ENCODE peak calls at places on chromosomes 11 and 22, in eight cellular contexts. Y, K, F, M, X, O, U and P are unnamed samples.

GRCh38 chr11:46207270-46207669 is 70.2 kb upstream of the CREB3L1 start:
- DNase-seq in M (no peak), F (no peak), U (no peak), K (no peak), O (no peak), X (no peak), Y (no peak), P (no peak)

GRCh38 chr22:31284756-31285155 is 7.5 kb downstream of the PIK3IP1 start:
- DNase-seq in K (no peak), M (peak), X (no peak), U (no peak), F (no peak), Y (no peak), O (no peak), P (no peak)

GRCh38 chr22:38177926-38178604 is 3.6 kb downstream of the PLA2G6 start:
- DNase-seq in O (peak), Y (no peak), U (no peak), M (peak), K (no peak), X (no peak), F (peak), P (no peak)

GRCh38 chr11:117936973-117937372 is 7.8 kb upstream of the TMPRSS13 start:
- DNase-seq in O (no peak), Y (no peak), X (no peak), M (no peak), F (no peak), K (no peak), U (no peak), P (no peak)

GRCh38 chr11:44338031-44338430 is 28.1 kb upstream of the ALX4 start:
- DNase-seq in M (peak), F (no peak), O (no peak), Y (no peak), X (no peak), K (no peak), U (no peak), P (no peak)

GRCh38 chr11:114151631-114152030 is 92.1 kb downstream of the ZBTB16 start:
- DNase-seq in M (no peak), F (no peak), Y (no peak), K (no peak), O (no peak), U (no peak), X (no peak), P (no peak)

GRCh38 chr11:105609832-105610781 is at the start of gene GRIA4:
- DNase-seq in K (no peak), U (peak), M (no peak), F (peak), O (peak), Y (no peak), X (no peak), P (peak)

GRCh38 chr11:76310832-76311231 is 70.1 kb downstream of the THAP12 start:
- DNase-seq in X (no peak), Y (no peak), O (no peak), M (no peak), F (no peak), U (no peak), K (no peak), P (no peak)

GRCh38 chr11:64745523-64746328 is 1.8 kb upstream of the RASGRP2 start:
- DNase-seq in Y (no peak), X (peak), M (peak), F (peak), O (peak), K (peak), U (peak), P (peak)

GRCh38 chr11:127056338-127056971 is 55.9 kb upstream of the KIRREL3 start:
- DNase-seq in O (no peak), K (no peak), M (peak), Y (no peak), U (no peak), X (no peak), F (no peak), P (no peak)

GRCh38 chr11:119376197-119376847 is 5.2 kb downstream of the USP2 start:
- DNase-seq in U (no peak), K (no peak), M (peak), Y (no peak), O (peak), F (no peak), X (no peak), P (peak)

GRCh38 chr11:102957953-102958352 is 2.4 kb upstream of the MMP13 start:
- DNase-seq in M (no peak), O (no peak), Y (no peak), F (no peak), U (no peak), K (no peak), X (no peak), P (no peak)

GRCh38 chr22:30920407-30920806 is 48.2 kb downstream of the MORC2 start:
- DNase-seq in F (peak), O (peak), U (peak), X (peak), K (peak), M (peak), Y (no peak), P (peak)

GRCh38 chr22:50136431-50137047 is 34.0 kb upstream of the PANX2 start:
- DNase-seq in Y (no peak), X (no peak), U (no peak), K (no peak), F (no peak), O (peak), M (no peak), P (no peak)

GRCh38 chr22:37823134-37823985 is at the start of gene GALR3:
- DNase-seq in O (no peak), U (peak), K (no peak), M (no peak), X (no peak), Y (no peak), F (no peak), P (no peak)

GRCh38 chr11:104402812-104403521 is 239.0 kb upstream of the PDGFD start:
- DNase-seq in X (no peak), U (no peak), M (no peak), O (no peak), F (peak), Y (no peak), K (no peak), P (no peak)

GRCh38 chr11:112177610-112178009 is 2.3 kb downstream of the BCO2 start:
- DNase-seq in Y (no peak), K (no peak), U (no peak), F (no peak), M (no peak), O (no peak), X (no peak), P (no peak)

GRCh38 chr11:46513934-46514342 is 79.9 kb downstream of the AMBRA1 start:
- DNase-seq in Y (no peak), K (no peak), U (peak), F (no peak), X (no peak), M (no peak), O (no peak), P (no peak)

GRCh38 chr11:1751521-1751921 is 1.1 kb upstream of the IFITM10 start:
- DNase-seq in U (no peak), Y (no peak), M (no peak), F (no peak), K (no peak), O (peak), X (no peak), P (no peak)

GRCh38 chr11:117816151-117816741 is 8.3 kb downstream of the FXYD2 start:
- DNase-seq in K (no peak), O (no peak), U (no peak), X (no peak), Y (no peak), M (peak), F (peak), P (no peak)

GRCh38 chr11:102807921-102808320 is 10.0 kb upstream of the MMP1 start:
- DNase-seq in F (no peak), M (no peak), Y (no peak), U (no peak), K (no peak), O (no peak), X (no peak), P (no peak)

GRCh38 chr11:7520011-7520942 is 6.5 kb downstream of the PPFIBP2 start:
- DNase-seq in Y (no peak), M (no peak), X (no peak), U (no peak), F (no peak), K (no peak), O (no peak), P (no peak)

GRCh38 chr11:123184531-123184930 is 10.5 kb downstream of the CLMP start:
- DNase-seq in Y (no peak), O (no peak), K (no peak), U (no peak), X (no peak), F (no peak), M (no peak), P (no peak)
- H3K27ac ChIP-seq in Y (no peak), O (no peak), K (no peak), U (no peak), X (no peak), F (no peak), M (no peak), P (no peak)

GRCh38 chr11:57787920-57788716 is 26.5 kb downstream of the CTNND1 start:
- DNase-seq in F (no peak), M (peak), X (no peak), O (no peak), K (no peak), U (no peak), Y (no peak), P (no peak)

GRCh38 chr11:57792870-57793269 is 31.3 kb downstream of the CTNND1 start:
- DNase-seq in K (no peak), M (no peak), U (no peak), Y (no peak), O (no peak), F (no peak), X (no peak), P (no peak)

GRCh38 chr11:57791321-57792059 is 29.9 kb downstream of the CTNND1 start:
- DNase-seq in X (no peak), O (no peak), K (no peak), M (no peak), U (no peak), F (no peak), Y (no peak), P (no peak)

GRCh38 chr11:57793711-57794110 is 32.1 kb downstream of the CTNND1 start:
- DNase-seq in O (no peak), Y (no peak), M (no peak), K (no peak), U (no peak), F (no peak), X (no peak), P (no peak)

GRCh38 chr11:57792060-57792541 is 30.5 kb downstream of the CTNND1 start:
- DNase-seq in K (peak), Y (peak), F (no peak), M (no peak), U (no peak), O (peak), X (peak), P (no peak)
- H3K27ac ChIP-seq in K (peak), Y (peak), F (no peak), M (no peak), U (no peak), O (peak), X (peak), P (no peak)

GRCh38 chr11:69916806-69917387 is 97.7 kb upstream of the FGF3 start:
- DNase-seq in O (peak), F (no peak), Y (no peak), X (no peak), M (no peak), U (no peak), K (no peak), P (no peak)

GRCh38 chr11:69915151-69915500 is 95.9 kb upstream of the FGF3 start:
- DNase-seq in U (no peak), K (no peak), Y (no peak), X (no peak), M (no peak), F (no peak), O (no peak), P (no peak)

GRCh38 chr11:69917529-69917928 is 98.3 kb upstream of the FGF3 start:
- DNase-seq in O (no peak), U (no peak), X (no peak), M (no peak), K (no peak), Y (no peak), F (no peak), P (no peak)

GRCh38 chr11:69914286-69915150 is 95.3 kb upstream of the FGF3 start:
- DNase-seq in U (no peak), X (no peak), Y (no peak), F (no peak), K (no peak), M (no peak), O (peak), P (no peak)

DNA sequence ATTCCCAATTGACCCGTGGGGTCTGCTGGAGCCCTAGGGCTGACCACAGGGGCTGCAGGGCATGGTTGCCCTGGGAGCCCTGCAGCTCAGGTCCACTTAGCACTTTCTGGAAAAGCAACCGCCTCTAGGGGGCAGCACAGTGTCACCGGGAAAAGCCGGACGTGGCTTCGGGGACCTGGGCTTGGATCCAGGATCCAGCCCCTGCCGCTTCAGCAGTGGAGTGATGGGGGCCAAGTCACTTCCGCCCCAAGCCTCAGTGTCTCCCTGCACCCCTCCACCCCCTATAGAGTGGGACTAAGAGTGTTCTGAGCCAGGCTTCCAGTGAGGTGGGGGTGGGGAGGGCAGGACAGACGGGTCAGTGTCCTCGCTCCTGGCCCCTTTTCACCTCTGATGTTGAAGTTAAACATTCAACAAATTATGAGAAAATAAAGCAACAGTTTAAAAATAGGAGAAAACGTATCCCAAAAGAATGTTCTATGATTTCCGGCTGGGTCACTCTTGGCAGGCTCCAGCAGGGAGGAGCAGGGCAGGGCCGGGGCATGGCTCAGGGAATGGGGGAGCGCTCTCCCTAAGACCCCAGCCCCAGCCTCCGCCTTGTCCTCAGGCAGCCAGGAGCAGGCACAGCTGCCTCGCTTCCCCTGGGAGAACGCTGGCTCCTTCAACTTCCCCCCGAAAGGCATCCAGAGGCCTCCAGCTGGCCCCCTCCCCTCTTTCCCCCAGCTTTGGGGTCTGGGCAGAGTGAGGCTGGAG is 96.5 kb upstream of the FGF3 start:
- DNase-seq in F (peak), Y (no peak), X (no peak), O (peak), U (no peak), K (peak), M (peak), P (peak)
- H3K27ac ChIP-seq in F (no peak), Y (peak), X (no peak), O (peak), U (no peak), K (no peak), M (no peak), P (no peak)

GRCh38 chr11:123231263-123231662 is 36.2 kb upstream of the CLMP start:
- DNase-seq in U (no peak), Y (no peak), F (no peak), X (no peak), O (no peak), M (no peak), K (no peak), P (no peak)

GRCh38 chr11:123231777-123232176 is 36.7 kb upstream of the CLMP start:
- DNase-seq in M (no peak), F (no peak), K (no peak), U (no peak), Y (no peak), O (no peak), X (no peak), P (no peak)

GRCh38 chr11:123233978-123234340 is 38.9 kb upstream of the CLMP start:
- DNase-seq in K (no peak), F (no peak), O (no peak), Y (no peak), M (no peak), U (no peak), X (no peak), P (no peak)

GRCh38 chr11:123235117-123235686 is 40.2 kb upstream of the CLMP start:
- DNase-seq in K (peak), Y (no peak), M (peak), O (no peak), U (no peak), X (no peak), F (no peak), P (no peak)

GRCh38 chr11:123233280-123233977 is 38.4 kb upstream of the CLMP start:
- DNase-seq in Y (no peak), U (no peak), O (no peak), X (no peak), K (no peak), F (no peak), M (no peak), P (no peak)
- H3K27ac ChIP-seq in Y (no peak), U (no peak), O (no peak), X (no peak), K (no peak), F (no peak), M (no peak), P (no peak)

GRCh38 chr22:42076764-42077485 is 2.6 kb upstream of the SMDT1 start:
- DNase-seq in K (no peak), F (no peak), Y (no peak), M (no peak), O (no peak), X (no peak), U (no peak), P (no peak)

GRCh38 chr22:42074153-42074750 is at the start of gene PHETA2:
- DNase-seq in X (no peak), K (no peak), F (no peak), M (no peak), Y (no peak), U (no peak), O (peak), P (no peak)

GRCh38 chr22:42073568-42074152 is 388 bp upstream of the PHETA2 start:
- DNase-seq in F (no peak), X (no peak), O (no peak), Y (no peak), M (no peak), K (no peak), U (no peak), P (no peak)

GRCh38 chr22:42074846-42075245 is 798 bp downstream of the PHETA2 start:
- DNase-seq in X (no peak), Y (no peak), M (no peak), O (no peak), U (no peak), F (no peak), K (no peak), P (no peak)

DNA sequence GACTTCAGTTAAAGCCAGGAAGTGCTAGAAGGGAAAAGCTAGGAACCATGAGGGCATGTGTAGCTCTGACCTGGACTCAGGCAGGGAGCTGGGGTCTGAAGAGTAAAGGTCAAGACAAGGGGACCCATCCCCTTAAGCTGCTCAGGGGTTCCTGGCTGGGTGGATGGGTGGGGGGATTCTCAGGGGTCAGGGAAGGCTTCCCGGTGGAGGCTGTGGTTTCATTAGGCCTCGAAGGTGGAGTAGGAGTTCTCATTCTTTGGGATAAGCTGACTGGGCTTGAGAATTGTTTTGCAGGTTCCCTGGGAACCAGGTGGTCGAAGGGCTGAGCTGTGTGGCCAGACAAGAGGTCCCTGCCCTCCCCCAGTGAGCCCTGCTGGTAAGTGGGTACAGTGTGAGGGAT is 1.2 kb downstream of the PHETA2 start:
- DNase-seq in X (no peak), Y (no peak), O (no peak), K (no peak), M (no peak), F (no peak), U (no peak), P (no peak)
- H3K27ac ChIP-seq in X (no peak), Y (peak), O (peak), K (no peak), M (no peak), F (no peak), U (no peak), P (peak)

DNA sequence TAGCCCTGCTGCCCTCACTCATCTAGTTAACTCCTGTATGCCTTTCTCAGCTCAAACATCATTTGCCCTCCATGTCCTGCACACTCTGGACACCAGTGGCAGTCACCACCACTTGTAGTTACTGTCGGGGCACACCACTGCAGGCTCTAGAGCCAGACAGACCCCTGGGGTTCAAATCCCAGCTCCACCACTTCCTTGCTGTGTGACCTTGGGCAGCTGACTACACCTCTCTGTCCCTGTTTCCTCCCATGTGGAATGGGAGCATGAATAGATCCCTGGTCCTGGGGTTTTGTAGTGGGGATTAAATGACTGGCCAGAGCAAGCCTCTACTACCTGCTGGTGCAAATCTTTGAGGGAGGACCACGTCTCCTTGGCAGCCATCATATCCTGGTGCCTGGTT is 7.8 kb upstream of the IFT27 start:
- DNase-seq in X (no peak), O (no peak), Y (no peak), U (no peak), F (no peak), K (no peak), M (no peak), P (no peak)
- H3K27ac ChIP-seq in X (no peak), O (no peak), Y (no peak), U (no peak), F (no peak), K (no peak), M (no peak), P (no peak)

DNA sequence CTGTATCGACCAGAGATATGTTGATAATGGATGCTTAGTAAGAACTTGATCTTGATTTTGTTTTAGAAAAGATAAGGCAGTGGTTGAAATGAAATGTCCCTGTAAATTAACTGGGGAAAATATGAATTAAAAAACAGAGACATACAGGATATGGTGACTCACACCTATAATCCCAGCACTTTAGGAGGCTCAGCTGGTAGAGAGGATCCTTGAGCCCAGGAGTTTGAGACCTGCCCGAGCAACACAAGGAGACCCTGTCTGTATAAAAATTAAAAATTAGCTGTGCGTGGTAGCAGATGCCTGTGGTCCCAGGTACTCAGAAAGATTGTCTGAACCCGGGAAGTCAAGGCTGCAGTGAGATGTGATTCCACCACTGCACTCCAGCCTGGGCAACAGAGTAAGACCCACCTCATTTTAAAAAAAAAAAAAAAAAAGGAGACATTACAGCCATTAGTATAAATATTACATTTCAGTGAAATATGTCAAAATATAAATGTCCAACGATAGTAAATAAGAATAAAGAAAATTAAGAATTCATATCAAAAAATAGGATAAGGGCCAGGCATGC is 4.6 kb downstream of the PICALM start:
- DNase-seq in K (no peak), U (no peak), X (no peak), O (no peak), Y (no peak), F (no peak), M (peak), P (no peak)
- H3K27ac ChIP-seq in K (peak), U (peak), X (no peak), O (peak), Y (peak), F (no peak), M (no peak), P (no peak)